ENCODE peak calls at places on chromosomes 11 and 22, in eight cellular contexts. V, Y, J, G, F, E, N and X are unnamed samples.

GRCh38 chr11:12110714-12111481 is 508 bp downstream of the MICAL2 start:
- DNase-seq in V (peak; percentile 54), Y (peak; percentile 46), J (peak; percentile 30), G (no peak), F (no peak), E (no peak), N (no peak), X (peak; percentile 45)

GRCh38 chr11:47961383-47961782 is 19.0 kb upstream of the PTPRJ start:
- DNase-seq in V (no peak), Y (peak; percentile 23), J (no peak), G (no peak), F (no peak), E (no peak), N (no peak), X (no peak)

GRCh38 chr11:6596237-6596877 is 7.1 kb downstream of the RRP8 start:
- DNase-seq in V (no peak), Y (no peak), J (no peak), G (no peak), F (no peak), E (no peak), N (no peak), X (no peak)

GRCh38 chr11:116190206-116190605 is 582.6 kb downstream of the BUD13 start:
- DNase-seq in V (no peak), Y (no peak), J (no peak), G (no peak), F (no peak), E (no peak), N (no peak), X (no peak)

GRCh38 chr11:9626778-9627394 is 37.0 kb upstream of the SWAP70 start:
- DNase-seq in V (no peak), Y (no peak), J (no peak), G (no peak), F (no peak), E (no peak), N (peak; percentile 58), X (no peak)

GRCh38 chr22:50704510-50705218 is 32.0 kb downstream of the SHANK3 start:
- DNase-seq in V (no peak), Y (no peak), J (no peak), G (no peak), F (no peak), E (no peak), N (no peak), X (no peak)

GRCh38 chr11:76604652-76605241 is 65.8 kb downstream of the LRRC32 start:
- DNase-seq in V (peak; percentile 45), Y (no peak), J (no peak), G (no peak), F (no peak), E (peak; percentile 76), N (no peak), X (no peak)

GRCh38 chr11:122681731-122682130 is 26.2 kb downstream of the UBASH3B start:
- DNase-seq in V (no peak), Y (no peak), J (peak; percentile 76), G (no peak), F (no peak), E (no peak), N (no peak), X (peak; percentile 9)

GRCh38 chr11:118060081-118060661 is 16.7 kb upstream of the TMPRSS4 start:
- DNase-seq in V (no peak), Y (no peak), J (no peak), G (no peak), F (no peak), E (no peak), N (no peak), X (no peak)

GRCh38 chr11:122976734-122977454 is 4.7 kb downstream of the BSX start:
- DNase-seq in V (no peak), Y (no peak), J (peak; percentile 36), G (peak; percentile 15), F (no peak), E (no peak), N (no peak), X (no peak)

GRCh38 chr11:125300791-125301218 is 136.3 kb downstream of the PKNOX2 start:
- DNase-seq in V (peak; percentile 61), Y (no peak), J (no peak), G (peak; percentile 56), F (no peak), E (peak; percentile 79), N (no peak), X (peak; percentile 35)

GRCh38 chr22:45418056-45418769 is 4.7 kb downstream of the RIBC2 start:
- DNase-seq in V (no peak), Y (no peak), J (no peak), G (no peak), F (no peak), E (no peak), N (no peak), X (no peak)

GRCh38 chr22:45418770-45419138 is 5.3 kb downstream of the RIBC2 start:
- DNase-seq in V (no peak), Y (no peak), J (no peak), G (no peak), F (no peak), E (no peak), N (no peak), X (no peak)

GRCh38 chr22:45413368-45414211 is at the start of the genes RIBC2 and SMC1B:
- DNase-seq in V (peak; percentile 73), Y (peak; percentile 81), J (peak; percentile 96), G (peak; percentile 90), F (peak; percentile 75), E (peak; percentile 57), N (peak; percentile 82), X (no peak)

GRCh38 chr22:45407793-45408192 is 5.6 kb downstream of the SMC1B start:
- DNase-seq in V (no peak), Y (no peak), J (no peak), G (no peak), F (no peak), E (no peak), N (no peak), X (no peak)

GRCh38 chr22:45413013-45413367 is 409 bp downstream of the SMC1B start:
- DNase-seq in V (no peak), Y (no peak), J (no peak), G (no peak), F (no peak), E (no peak), N (no peak), X (no peak)
- H3K4me3 ChIP-seq in V (peak overlapping the region; percentile 83), Y (no peak overlapping the region), J (no peak overlapping the region), G (no peak overlapping the region), F (peak overlapping the region; percentile 55), E (no peak overlapping the region), N (peak overlapping the region; percentile 50), X (no peak overlapping the region)

GRCh38 chr11:2649400-2649799 is 50.4 kb downstream of the KCNQ1OT1 start:
- DNase-seq in V (no peak), Y (no peak), J (no peak), G (no peak), F (no peak), E (no peak), N (no peak), X (no peak)

GRCh38 chr11:2645779-2646118 is 54.0 kb downstream of the KCNQ1OT1 start:
- DNase-seq in V (no peak), Y (no peak), J (no peak), G (no peak), F (no peak), E (no peak), N (no peak), X (peak; percentile 27)

GRCh38 chr11:2647167-2647566 is 52.6 kb downstream of the KCNQ1OT1 start:
- DNase-seq in V (no peak), Y (no peak), J (no peak), G (no peak), F (no peak), E (no peak), N (no peak), X (no peak)

GRCh38 chr11:2649848-2650247 is 49.9 kb downstream of the KCNQ1OT1 start:
- DNase-seq in V (no peak), Y (no peak), J (no peak), G (no peak), F (no peak), E (no peak), N (no peak), X (no peak)

GRCh38 chr11:2647953-2648352 is 51.8 kb downstream of the KCNQ1OT1 start:
- DNase-seq in V (no peak), Y (no peak), J (no peak), G (no peak), F (no peak), E (no peak), N (no peak), X (no peak)
- H3K9me3 ChIP-seq in V (peaks cover 100% of the 10 kb centered on the region), Y (no peaks in the 10 kb centered on the region), J (peaks cover 99% of the 10 kb centered on the region), G (peaks cover 76% of the 10 kb centered on the region), F (peaks cover 4% of the 10 kb centered on the region), E (peaks cover 68% of the 10 kb centered on the region), N (peaks cover 66% of the 10 kb centered on the region), X (peaks cover 75% of the 10 kb centered on the region)

GRCh38 chr11:14644396-14645246 is 1.0 kb downstream of the PDE3B start:
- DNase-seq in V (peak; percentile 36), Y (peak; percentile 62), J (peak; percentile 15), G (peak; percentile 21), F (peak; percentile 9), E (no peak), N (no peak), X (peak; percentile 47)

GRCh38 chr11:14643697-14644395 is at the start of gene PDE3B:
- DNase-seq in V (peak; percentile 67), Y (peak; percentile 91), J (peak; percentile 66), G (peak; percentile 92), F (peak; percentile 48), E (peak; percentile 27), N (peak; percentile 77), X (peak; percentile 89)

GRCh38 chr11:14645247-14645912 is 1.8 kb downstream of the PDE3B start:
- DNase-seq in V (peak; percentile 35), Y (no peak), J (peak; percentile 18), G (no peak), F (no peak), E (peak; percentile 31), N (no peak), X (no peak)

GRCh38 chr11:14642873-14643696 is 519 bp upstream of the PDE3B start:
- DNase-seq in V (no peak), Y (no peak), J (no peak), G (no peak), F (no peak), E (no peak), N (no peak), X (peak; percentile 42)

GRCh38 chr11:14645985-14646900 is 2.6 kb downstream of the PDE3B start:
- DNase-seq in V (no peak), Y (no peak), J (no peak), G (no peak), F (no peak), E (no peak), N (no peak), X (no peak)
- H3K4me3 ChIP-seq in V (peak overlapping the region; percentile 91), Y (peak overlapping the region; percentile 82), J (peak overlapping the region; percentile 70), G (peak overlapping the region; percentile 88), F (peak overlapping the region; percentile 96), E (no peak overlapping the region), N (peak overlapping the region; percentile 87), X (peak overlapping the region; percentile 96)

DNA sequence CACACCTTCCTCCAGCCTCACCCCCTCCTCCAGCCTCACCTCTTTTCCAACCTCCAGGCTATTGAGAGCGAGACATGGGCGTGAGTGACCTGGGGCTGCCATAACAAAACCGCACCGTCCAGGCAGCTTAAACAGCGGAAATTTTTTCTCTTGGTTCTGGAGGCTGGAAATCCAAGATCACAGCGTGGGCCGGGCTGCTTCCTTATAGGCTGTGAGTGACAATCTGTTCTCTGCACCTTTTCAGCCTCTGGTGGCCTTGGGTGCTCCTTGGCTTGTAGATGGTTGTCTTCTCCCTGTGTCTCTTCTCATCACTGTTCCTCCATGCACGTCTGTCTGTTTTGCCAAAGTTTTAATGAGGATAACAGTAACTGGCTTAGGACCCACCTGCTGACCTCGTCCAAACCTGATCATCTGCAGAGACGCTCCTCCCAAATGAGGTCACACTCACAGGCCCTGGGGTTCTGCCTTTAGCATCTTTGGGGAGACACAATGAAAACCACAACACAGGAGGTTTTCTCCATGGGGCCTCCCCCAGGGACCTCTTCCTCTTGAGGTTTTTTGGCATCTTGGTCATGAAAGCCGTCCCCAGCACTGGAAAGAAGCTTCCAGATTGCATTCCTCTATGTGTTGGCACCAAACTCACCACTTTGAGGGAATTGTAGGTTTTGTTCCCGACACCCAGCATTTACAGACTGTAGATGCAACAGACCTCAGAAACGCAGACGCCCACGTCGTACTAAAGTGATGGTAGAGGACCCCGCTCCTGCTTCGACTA is 878.1 kb downstream of the BRD1 start:
- DNase-seq in V (no peak), Y (no peak), J (no peak), G (peak; percentile 1), F (no peak), E (no peak), N (peak; percentile 38), X (no peak)
- H3K9me3 ChIP-seq in V (no peaks in the 10 kb centered on the region), Y (no peaks in the 10 kb centered on the region), J (no peaks in the 10 kb centered on the region), G (no peaks in the 10 kb centered on the region), F (no peaks in the 10 kb centered on the region), E (peaks cover 49% of the 10 kb centered on the region), N (no peaks in the 10 kb centered on the region), X (no peaks in the 10 kb centered on the region)